ENCODE peak calls at places on chromosome 9, in four cellular contexts. V is mammary epithelial cell, L is breast epithelium, Z is GM13976. U is an unnamed sample.

GRCh38 chr9:122445155-122445749 is 32.5 kb downstream of the OR1J1 start:
- DNase-seq in V (no peak), L (no peak), Z (no peak), U (no peak)

GRCh38 chr9:113993838-113994540 is 84.1 kb downstream of the AMBP start:
- DNase-seq in V (peak), L (peak), Z (no peak), U (no peak)

GRCh38 chr9:12659220-12659619 is 34.0 kb upstream of the TYRP1 start:
- DNase-seq in V (peak), L (no peak), Z (no peak), U (no peak)

GRCh38 chr9:78243130-78243529 is 7.3 kb downstream of the CEP78 start:
- DNase-seq in V (no peak), L (no peak), Z (no peak), U (no peak)

GRCh38 chr9:81266086-81266485 is 423.3 kb downstream of the TLE1 start:
- DNase-seq in V (no peak), L (no peak), Z (no peak), U (no peak)

GRCh38 chr9:78074385-78075291 is 43.0 kb upstream of the GNAQ start:
- DNase-seq in V (no peak), L (no peak), Z (no peak), U (no peak)

GRCh38 chr9:35350827-35351549 is 138.9 kb upstream of the RUSC2 start:
- DNase-seq in V (no peak), L (no peak), Z (no peak), U (no peak)

GRCh38 chr9:90326219-90326618 is 316.4 kb downstream of the DIRAS2 start:
- DNase-seq in V (no peak), L (no peak), Z (no peak), U (no peak)

GRCh38 chr9:93231121-93231694 is 47.3 kb downstream of the WNK2 start:
- DNase-seq in V (peak), L (no peak), Z (no peak), U (no peak)

GRCh38 chr9:20276762-20277161 is 345.5 kb downstream of the MLLT3 start:
- DNase-seq in V (no peak), L (no peak), Z (no peak), U (no peak)

GRCh38 chr9:107176701-107177100 is 106.4 kb upstream of the RAD23B start:
- DNase-seq in V (no peak), L (no peak), Z (no peak), U (no peak)

GRCh38 chr9:38229123-38229829 is 160.2 kb upstream of the SHB start:
- DNase-seq in V (no peak), L (no peak), Z (no peak), U (no peak)

GRCh38 chr9:71465392-71465791 is 302.9 kb downstream of the CEMIP2 start:
- DNase-seq in V (no peak), L (no peak), Z (no peak), U (no peak)

GRCh38 chr9:126875780-126876510 is 15.5 kb downstream of the ZBTB34 start:
- DNase-seq in V (no peak), L (no peak), Z (no peak), U (no peak)

GRCh38 chr9:92242779-92243136 is 50.7 kb downstream of the IARS1 start:
- DNase-seq in V (no peak), L (no peak), Z (no peak), U (no peak)

GRCh38 chr9:128846680-128847030 is 17.1 kb upstream of the SPOUT1 start:
- DNase-seq in V (no peak), L (no peak), Z (no peak), U (no peak)

GRCh38 chr9:38292480-38292879 is 100.0 kb upstream of the ALDH1B1 start:
- DNase-seq in V (no peak), L (no peak), Z (no peak), U (no peak)

GRCh38 chr9:89313842-89314241 is 2.8 kb downstream of the CKS2 start:
- DNase-seq in V (peak), L (no peak), Z (no peak), U (no peak)

GRCh38 chr9:24464321-24464951 is 81.3 kb downstream of the IZUMO3 start:
- DNase-seq in V (peak), L (no peak), Z (no peak), U (no peak)

GRCh38 chr9:96305171-96305570 is 3.2 kb upstream of the HSD17B3 start:
- DNase-seq in V (no peak), L (no peak), Z (no peak), U (no peak)

GRCh38 chr9:68685770-68686169 is 19.3 kb upstream of the PIP5K1B start:
- DNase-seq in V (no peak), L (no peak), Z (peak), U (peak)

GRCh38 chr9:71680189-71680983 is 87.9 kb downstream of the CEMIP2 start:
- DNase-seq in V (peak), L (no peak), Z (no peak), U (no peak)

GRCh38 chr9:69421908-69422801 is 97.1 kb downstream of the ENTREP1 start:
- DNase-seq in V (peak), L (no peak), Z (peak), U (peak)

GRCh38 chr9:2934241-2934650 is 90.4 kb upstream of the PUM3 start:
- DNase-seq in V (no peak), L (no peak), Z (no peak), U (no peak)

GRCh38 chr9:86866739-86867138 is 80.6 kb downstream of the GAS1 start:
- DNase-seq in V (no peak), L (no peak), Z (no peak), U (no peak)

GRCh38 chr9:19108038-19108437 is 5.3 kb upstream of the HAUS6 start:
- DNase-seq in V (no peak), L (no peak), Z (no peak), U (no peak)

GRCh38 chr9:123191260-123191659 is 77.1 kb downstream of the STRBP start:
- DNase-seq in V (no peak), L (no peak), Z (no peak), U (no peak)

GRCh38 chr9:9078301-9078700 is 1278.7 kb upstream of the DMAC1 start:
- DNase-seq in V (no peak), L (no peak), Z (no peak), U (no peak)

GRCh38 chr9:137881591-137882505 is 4.3 kb downstream of the CACNA1B start:
- DNase-seq in V (no peak), L (no peak), Z (no peak), U (no peak)

GRCh38 chr9:103068666-103069207 is 73.6 kb downstream of the CYLC2 start:
- DNase-seq in V (no peak), L (no peak), Z (no peak), U (no peak)

GRCh38 chr9:121266906-121267650 is 884 bp upstream of the GSN start:
- DNase-seq in V (no peak), L (no peak), Z (no peak), U (no peak)

GRCh38 chr9:17757816-17758215 is 178.9 kb downstream of the SH3GL2 start:
- DNase-seq in V (no peak), L (no peak), Z (no peak), U (no peak)

GRCh38 chr9:110892689-110893088 is 145.6 kb downstream of the LPAR1 start:
- DNase-seq in V (no peak), L (no peak), Z (no peak), U (no peak)

GRCh38 chr9:108634164-108634563 is 221.6 kb downstream of the ACTL7B start:
- DNase-seq in V (peak), L (no peak), Z (no peak), U (no peak)

GRCh38 chr9:28915256-28915930 is 1342.1 kb upstream of the C9orf72 start:
- DNase-seq in V (peak), L (no peak), Z (no peak), U (no peak)

GRCh38 chr9:84871983-84872382 is 202.5 kb downstream of the NTRK2 start:
- DNase-seq in V (peak), L (no peak), Z (no peak), U (no peak)

GRCh38 chr9:84874583-84874982 is 205.1 kb downstream of the NTRK2 start:
- DNase-seq in V (no peak), L (no peak), Z (no peak), U (no peak)

GRCh38 chr9:84879631-84880030 is 210.1 kb downstream of the NTRK2 start:
- DNase-seq in V (no peak), L (no peak), Z (no peak), U (no peak)

DNA sequence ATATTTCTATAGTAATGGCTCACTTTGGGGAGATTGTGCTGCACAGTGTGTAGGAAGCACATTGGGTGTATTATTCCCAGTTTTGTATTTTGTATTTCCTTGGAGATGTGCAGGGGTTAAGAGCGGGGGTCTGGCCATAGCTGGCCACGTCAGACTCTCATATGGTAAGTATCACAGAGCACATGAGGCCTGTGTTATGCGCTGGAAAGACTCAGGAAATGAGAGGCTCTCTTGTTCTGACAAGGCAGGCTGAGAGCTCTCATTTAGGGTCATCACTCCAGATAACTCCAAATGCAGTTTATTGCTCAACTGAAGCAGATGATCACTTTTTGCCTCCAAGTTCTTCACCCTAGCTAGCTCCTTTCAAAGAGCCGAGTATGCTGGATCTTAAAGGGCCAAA is 205.7 kb downstream of the NTRK2 start:
- DNase-seq in V (no peak), L (no peak), Z (no peak), U (no peak)
- TF ChIP-seq CTCF in V (no peak), L (no peak), Z (no peak), U (no peak)

GRCh38 chr9:27715651-27716050 is 142.4 kb upstream of the C9orf72 start:
- DNase-seq in V (no peak), L (no peak), Z (no peak), U (no peak)

GRCh38 chr9:27714388-27714787 is 141.1 kb upstream of the C9orf72 start:
- DNase-seq in V (no peak), L (no peak), Z (no peak), U (no peak)

GRCh38 chr9:27711241-27711640 is 138.0 kb upstream of the C9orf72 start:
- DNase-seq in V (no peak), L (no peak), Z (no peak), U (no peak)

GRCh38 chr9:27717991-27718390 is 144.7 kb upstream of the C9orf72 start:
- DNase-seq in V (no peak), L (no peak), Z (no peak), U (no peak)

DNA sequence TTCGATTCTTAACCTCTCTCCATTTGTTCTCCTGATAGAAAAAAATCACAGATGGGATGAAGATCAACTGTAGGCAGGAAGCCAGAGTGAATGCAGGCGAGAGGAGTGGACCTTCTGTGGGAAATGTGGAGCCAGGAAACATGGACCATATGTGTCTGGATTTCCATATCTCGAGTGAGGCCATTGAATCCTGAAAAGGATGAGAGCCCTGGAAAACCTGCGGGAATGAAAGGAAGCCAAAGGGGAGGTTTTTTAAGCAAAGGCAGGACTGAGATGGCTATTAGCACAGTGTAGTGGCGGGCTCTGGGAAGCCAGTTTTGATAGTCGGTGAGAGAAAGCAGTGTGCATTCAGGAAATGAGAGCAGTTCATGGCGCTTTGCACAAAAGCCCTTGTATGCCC is 139.5 kb upstream of the C9orf72 start:
- DNase-seq in V (no peak), L (no peak), Z (no peak), U (no peak)
- TF ChIP-seq CTCF in V (no peak), L (no peak), Z (no peak), U (no peak)

GRCh38 chr9:117823621-117824020 is 119.4 kb downstream of the TLR4 start:
- DNase-seq in V (no peak), L (no peak), Z (no peak), U (no peak)

GRCh38 chr9:117825609-117826347 is 121.6 kb downstream of the TLR4 start:
- DNase-seq in V (no peak), L (no peak), Z (no peak), U (peak)

GRCh38 chr9:117826837-117827236 is 122.6 kb downstream of the TLR4 start:
- DNase-seq in V (no peak), L (no peak), Z (no peak), U (no peak)

DNA sequence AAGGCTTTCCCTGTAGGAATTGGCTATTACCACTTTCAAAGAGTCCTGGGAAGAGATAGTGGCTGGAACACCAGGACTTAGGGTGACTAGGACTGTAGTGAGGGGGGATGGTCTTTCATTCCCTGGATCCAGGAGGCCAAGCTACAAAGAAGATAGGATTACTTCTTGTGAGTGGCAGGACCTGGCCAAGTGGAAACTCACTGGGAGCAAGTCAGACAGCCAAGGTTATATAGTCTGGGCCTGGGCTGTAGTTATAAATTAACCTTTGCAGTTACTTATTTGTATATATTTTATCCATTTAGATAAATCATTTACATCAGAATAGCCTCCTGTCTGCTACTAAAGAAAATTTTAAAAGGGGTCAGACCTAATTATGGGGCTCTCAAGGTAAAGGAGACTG is 124.3 kb downstream of the TLR4 start:
- DNase-seq in V (no peak), L (no peak), Z (no peak), U (no peak)
- TF ChIP-seq CTCF in V (no peak), L (no peak), Z (no peak), U (no peak)

GRCh38 chr9:134402182-134402581 is 75.9 kb downstream of the RXRA start:
- DNase-seq in V (no peak), L (no peak), Z (no peak), U (no peak)

GRCh38 chr9:134403292-134403681 is 77.0 kb downstream of the RXRA start:
- DNase-seq in V (no peak), L (no peak), Z (no peak), U (no peak)

GRCh38 chr9:134405527-134405926 is 79.3 kb downstream of the RXRA start:
- DNase-seq in V (no peak), L (no peak), Z (no peak), U (no peak)

GRCh38 chr9:134404376-134405358 is 78.4 kb downstream of the RXRA start:
- DNase-seq in V (no peak), L (no peak), Z (no peak), U (no peak)

GRCh38 chr9:134403682-134404301 is 77.5 kb downstream of the RXRA start:
- DNase-seq in V (peak), L (no peak), Z (no peak), U (no peak)
- TF ChIP-seq CTCF in V (no peak), L (no peak), Z (no peak), U (no peak)

U was measured in GM10248.